ENCODE peak calls at places on chromosomes 16 and 17, in ten cellular contexts. T is H7, C is AG04449, N is Peyer's patch, D is A549, M is heart left ventricle, Y is lower leg skin, B is choroid plexus epithelial cell, Q is lower lobe of right lung, U is SJCRH30. F is an unnamed sample.

GRCh38 chr16:28609631-28610594 is at the start of gene SULT1A1:
- DNase-seq in D (no peak), B (peak), Q (peak), Y (peak), T (peak), C (no peak), N (no peak), M (peak), U (no peak), F (no peak)

GRCh38 chr17:56594528-56595418 is 1.3 kb downstream of the NOG start:
- DNase-seq in T (peak), D (peak), Y (no peak), U (peak), Q (peak), B (no peak), M (no peak), N (no peak), C (no peak), F (no peak)

GRCh38 chr17:1612400-1612799 is 16.2 kb downstream of the SLC43A2 start:
- DNase-seq in M (no peak), T (peak), N (no peak), B (no peak), C (no peak), U (no peak), D (no peak), Y (no peak), Q (no peak), F (no peak)

GRCh38 chr17:78130439-78131101 is at the start of gene TMC8:
- DNase-seq in D (no peak), U (peak), Y (no peak), T (peak), M (no peak), N (peak), B (no peak), Q (no peak), C (no peak), F (no peak)

GRCh38 chr16:79360267-79360666 is 240.3 kb downstream of the MAF start:
- DNase-seq in B (no peak), Q (no peak), N (no peak), T (no peak), M (no peak), D (no peak), U (no peak), C (no peak), Y (peak), F (no peak)

GRCh38 chr16:29745853-29746345 is at the start of gene C16orf54:
- DNase-seq in B (no peak), N (peak), T (peak), D (no peak), M (peak), Q (peak), Y (peak), U (no peak), C (no peak), F (no peak)

GRCh38 chr17:6286239-6286638 is 148.7 kb downstream of the AIPL1 start:
- DNase-seq in Y (no peak), B (no peak), T (peak), C (no peak), N (no peak), U (no peak), D (peak), Q (no peak), M (no peak), F (no peak)

GRCh38 chr16:28107232-28107631 is 43.7 kb upstream of the GSG1L start:
- DNase-seq in T (no peak), D (no peak), M (no peak), Q (no peak), B (no peak), C (no peak), Y (no peak), U (no peak), N (no peak), F (no peak)

GRCh38 chr17:59874366-59874765 is 18.4 kb downstream of the TUBD1 start:
- DNase-seq in Q (no peak), Y (no peak), B (no peak), C (no peak), T (no peak), D (no peak), U (no peak), N (no peak), M (no peak), F (no peak)

GRCh38 chr16:86771506-86772230 is 193.3 kb downstream of the FOXL1 start:
- DNase-seq in U (peak), T (no peak), C (no peak), B (no peak), Y (no peak), M (no peak), Q (no peak), N (no peak), D (no peak), F (no peak)

GRCh38 chr16:29310852-29311314 is 95.6 kb downstream of the NPIPB11 start:
- DNase-seq in D (no peak), N (no peak), C (no peak), B (no peak), T (no peak), M (no peak), U (no peak), Q (no peak), Y (no peak), F (no peak)

GRCh38 chr17:65925606-65926307 is 266.2 kb downstream of the CEP112 start:
- DNase-seq in D (no peak), T (no peak), M (peak), B (no peak), U (no peak), Q (no peak), N (no peak), C (no peak), Y (no peak), F (no peak)

GRCh38 chr17:40284085-40284713 is 3.5 kb upstream of the CDC6 start:
- DNase-seq in C (peak), U (peak), B (peak), Y (no peak), M (no peak), N (no peak), D (no peak), T (no peak), Q (no peak), F (peak)

GRCh38 chr17:69909389-69909788 is 165.6 kb upstream of the KCNJ16 start:
- DNase-seq in U (no peak), T (no peak), M (no peak), C (no peak), Y (no peak), N (no peak), B (peak), Q (no peak), D (no peak), F (peak)

GRCh38 chr16:11405331-11406176 is 60.3 kb downstream of the RMI2 start:
- DNase-seq in Y (no peak), M (no peak), Q (no peak), B (peak), D (peak), U (peak), N (peak), C (no peak), T (peak), F (no peak)

GRCh38 chr16:9599415-9600110 is 508.1 kb downstream of the HAPSTR1 start:
- DNase-seq in N (no peak), B (no peak), U (no peak), M (no peak), C (no peak), Q (no peak), T (no peak), Y (no peak), D (no peak), F (no peak)

GRCh38 chr17:46869296-46869695 is 17.9 kb downstream of the WNT9B start:
- DNase-seq in T (no peak), U (no peak), M (no peak), Y (no peak), D (no peak), Q (no peak), N (no peak), B (no peak), C (no peak), F (no peak)

GRCh38 chr17:41932821-41933389 is 2.5 kb downstream of the ODAD4 start:
- DNase-seq in N (no peak), Y (no peak), C (no peak), U (no peak), B (no peak), T (no peak), D (no peak), Q (no peak), M (no peak), F (no peak)

GRCh38 chr17:6041261-6041660 is 28.9 kb upstream of the WSCD1 start:
- DNase-seq in B (peak), U (no peak), D (no peak), N (no peak), M (no peak), Y (no peak), T (no peak), C (no peak), Q (no peak), F (no peak)

GRCh38 chr17:79968116-79968515 is 67.6 kb downstream of the TBC1D16 start:
- DNase-seq in T (no peak), N (no peak), D (no peak), Y (no peak), C (no peak), M (no peak), Q (peak), B (no peak), U (no peak), F (no peak)

GRCh38 chr16:71610936-71611871 is 14.8 kb upstream of the MARVELD3 start:
- DNase-seq in Q (peak), Y (no peak), D (peak), U (peak), C (no peak), M (peak), N (peak), T (peak), B (peak), F (no peak)

GRCh38 chr17:10790491-10791401 is 13.2 kb downstream of the TMEM238L start:
- DNase-seq in D (no peak), T (no peak), N (no peak), U (no peak), C (no peak), M (no peak), Q (no peak), Y (no peak), B (no peak), F (no peak)

GRCh38 chr16:10594312-10594950 is 14.0 kb upstream of the EMP2 start:
- DNase-seq in D (no peak), Q (peak), N (no peak), U (no peak), B (no peak), M (no peak), T (no peak), C (no peak), Y (peak), F (no peak)

GRCh38 chr17:82864721-82865240 is 25.0 kb upstream of the ZNF750 start:
- DNase-seq in Y (no peak), M (no peak), C (no peak), D (no peak), U (peak), Q (no peak), B (no peak), N (no peak), T (no peak), F (no peak)

GRCh38 chr16:66406534-66407368 is 20.3 kb upstream of the BEAN1 start:
- DNase-seq in Y (peak), D (peak), B (peak), N (peak), C (no peak), T (peak), Q (peak), U (peak), M (peak), F (no peak)

GRCh38 chr16:47777191-47777590 is 316.1 kb downstream of the PHKB start:
- DNase-seq in B (peak), Q (no peak), Y (no peak), N (no peak), C (no peak), U (no peak), M (no peak), D (no peak), T (no peak), F (no peak)

GRCh38 chr16:3065069-3065741 is at the start of gene IL32:
- DNase-seq in U (peak), D (peak), Y (no peak), Q (no peak), M (peak), C (peak), T (peak), B (peak), N (peak), F (peak)

GRCh38 chr17:8939496-8940334 is 25.8 kb downstream of the PIK3R5 start:
- DNase-seq in N (no peak), B (no peak), Y (no peak), D (no peak), M (no peak), T (peak), C (no peak), Q (no peak), U (no peak), F (no peak)

GRCh38 chr16:56513972-56514371 is 5.9 kb downstream of the BBS2 start:
- DNase-seq in N (peak), Y (peak), C (peak), M (peak), U (peak), Q (no peak), T (peak), D (peak), B (peak), F (peak)

GRCh38 chr17:61248399-61248798 is 151.2 kb upstream of the TBX2 start:
- DNase-seq in U (no peak), Q (no peak), B (no peak), D (peak), M (peak), Y (no peak), T (no peak), C (no peak), N (no peak), F (peak)

GRCh38 chr16:22191966-22192260 is 14.2 kb upstream of the EEF2K start:
- DNase-seq in N (peak), Q (no peak), M (no peak), T (no peak), B (peak), U (no peak), Y (no peak), D (no peak), C (no peak), F (no peak)

GRCh38 chr16:83742076-83742475 is 65.7 kb upstream of the HSBP1 start:
- DNase-seq in Q (no peak), T (no peak), U (no peak), Y (no peak), N (no peak), D (no peak), C (no peak), B (no peak), M (no peak), F (no peak)

GRCh38 chr16:51149251-51149661 is 1.8 kb downstream of the SALL1 start:
- DNase-seq in B (no peak), N (no peak), D (no peak), T (no peak), U (no peak), C (no peak), Q (no peak), Y (no peak), M (no peak), F (no peak)

GRCh38 chr16:49473131-49473530 is 99.5 kb downstream of the C16orf78 start:
- DNase-seq in T (no peak), Q (peak), C (no peak), B (no peak), D (no peak), U (no peak), Y (no peak), M (no peak), N (no peak), F (no peak)

GRCh38 chr16:63702981-63703590 is 1418.8 kb downstream of the CDH11 start:
- DNase-seq in U (no peak), B (no peak), N (no peak), Q (no peak), M (no peak), C (no peak), Y (no peak), T (peak), D (no peak), F (peak)
- H3K4me3 ChIP-seq in U (no peak), B (no peak), N (no peak), Q (no peak), M (no peak), C (no peak), Y (no peak), T (no peak), D (no peak), F (no peak)

GRCh38 chr16:30946671-30947532 is 2.0 kb upstream of the ORAI3 start:
- DNase-seq in Y (no peak), D (no peak), C (no peak), Q (no peak), U (no peak), T (no peak), N (no peak), M (no peak), B (no peak), F (no peak)
- H3K4me3 ChIP-seq in Y (no peak), D (no peak), C (no peak), Q (no peak), U (no peak), T (no peak), N (no peak), M (no peak), B (no peak), F (no peak)

DNA sequence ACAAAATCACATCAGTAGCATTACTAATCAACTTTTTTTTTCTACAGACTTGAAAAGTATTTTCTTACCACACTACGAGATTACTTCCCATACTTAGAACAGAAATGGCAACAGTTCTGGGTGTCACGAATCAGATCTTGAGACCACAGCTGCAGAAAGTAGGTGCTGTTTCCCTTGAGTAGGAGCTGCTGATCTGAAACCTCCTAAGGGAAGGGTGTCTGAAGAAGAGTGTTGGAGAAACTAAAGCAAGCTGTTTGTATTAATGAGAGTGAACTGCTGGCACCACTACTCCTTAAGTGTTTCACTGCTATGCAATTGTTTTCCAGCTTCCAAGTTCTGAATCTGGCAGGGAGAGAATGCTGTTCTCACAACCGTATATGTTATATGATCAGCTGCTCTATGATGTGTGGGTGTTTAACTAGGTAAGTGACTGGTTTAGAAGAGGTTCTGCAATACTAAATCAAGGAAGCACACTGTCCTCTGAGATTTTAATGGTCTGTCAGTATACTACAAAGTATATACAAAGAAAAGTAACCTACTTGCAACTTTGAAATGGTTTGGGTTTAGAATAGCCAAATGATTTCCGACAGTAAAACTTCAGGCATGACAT is 3.3 kb downstream of the ZNF652 start:
- DNase-seq in B (peak), M (no peak), D (no peak), U (no peak), Y (no peak), T (no peak), N (no peak), C (no peak), Q (no peak), F (no peak)
- H3K4me3 ChIP-seq in B (no peak), M (no peak), D (no peak), U (no peak), Y (no peak), T (no peak), N (no peak), C (no peak), Q (no peak), F (no peak)

GRCh38 chr17:81390029-81390428 is 5.2 kb upstream of the BAHCC1 start:
- DNase-seq in M (no peak), C (no peak), Q (no peak), D (no peak), N (no peak), B (no peak), Y (no peak), U (no peak), T (peak), F (no peak)
- H3K4me3 ChIP-seq in M (no peak), C (no peak), Q (no peak), D (no peak), N (no peak), B (no peak), Y (no peak), U (no peak), T (no peak), F (no peak)

DNA sequence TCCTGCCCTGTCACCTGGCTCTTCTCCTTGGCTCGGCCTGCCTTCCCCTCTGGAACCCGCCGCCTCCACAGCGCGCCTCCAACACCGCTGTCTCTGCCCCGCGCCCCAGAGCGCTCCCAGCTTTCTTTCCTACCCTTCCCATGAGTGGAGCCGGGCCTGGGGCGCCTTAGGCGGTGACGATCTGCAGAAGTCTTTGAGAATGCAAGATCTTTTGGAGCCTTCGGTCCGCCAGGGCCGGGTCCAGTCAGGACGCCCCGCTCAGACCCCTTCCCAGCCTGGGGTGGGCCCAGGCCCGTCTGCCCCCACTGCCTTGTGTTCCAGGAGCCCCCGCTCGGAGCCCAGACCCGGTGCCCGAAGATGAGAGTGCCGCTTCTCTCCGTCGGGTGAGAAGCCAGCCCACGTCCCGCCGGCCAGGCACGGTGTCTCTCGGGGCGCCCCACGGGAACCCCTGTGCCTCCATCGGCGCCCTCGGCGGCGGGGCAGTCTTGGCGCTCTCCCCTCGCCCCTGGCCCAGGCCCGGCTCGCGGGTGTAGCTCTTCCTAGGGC is 40.0 kb downstream of the MRM1 start:
- DNase-seq in D (no peak), Q (no peak), M (no peak), T (peak), Y (no peak), N (no peak), C (no peak), B (no peak), U (no peak), F (no peak)
- H3K4me3 ChIP-seq in D (peak), Q (peak), M (peak), T (peak), Y (peak), N (peak), C (peak), B (peak), U (no peak), F (peak)

GRCh38 chr17:44828919-44829557 is 1.0 kb downstream of the GJC1 start:
- DNase-seq in U (no peak), M (no peak), Y (no peak), D (peak), C (no peak), N (no peak), B (peak), T (no peak), Q (no peak), F (no peak)

GRCh38 chr17:44829558-44830358 is at the start of gene GJC1:
- DNase-seq in Q (no peak), M (peak), Y (no peak), B (no peak), C (no peak), U (peak), T (peak), D (peak), N (no peak), F (no peak)

GRCh38 chr17:44831270-44831770 is 1.2 kb upstream of the GJC1 start:
- DNase-seq in T (no peak), N (no peak), C (no peak), D (no peak), Y (no peak), Q (no peak), M (no peak), B (no peak), U (no peak), F (no peak)

GRCh38 chr17:44832821-44833220 is 2.7 kb upstream of the GJC1 start:
- DNase-seq in Y (no peak), T (no peak), C (no peak), D (no peak), U (no peak), B (no peak), N (no peak), Q (no peak), M (no peak), F (no peak)

DNA sequence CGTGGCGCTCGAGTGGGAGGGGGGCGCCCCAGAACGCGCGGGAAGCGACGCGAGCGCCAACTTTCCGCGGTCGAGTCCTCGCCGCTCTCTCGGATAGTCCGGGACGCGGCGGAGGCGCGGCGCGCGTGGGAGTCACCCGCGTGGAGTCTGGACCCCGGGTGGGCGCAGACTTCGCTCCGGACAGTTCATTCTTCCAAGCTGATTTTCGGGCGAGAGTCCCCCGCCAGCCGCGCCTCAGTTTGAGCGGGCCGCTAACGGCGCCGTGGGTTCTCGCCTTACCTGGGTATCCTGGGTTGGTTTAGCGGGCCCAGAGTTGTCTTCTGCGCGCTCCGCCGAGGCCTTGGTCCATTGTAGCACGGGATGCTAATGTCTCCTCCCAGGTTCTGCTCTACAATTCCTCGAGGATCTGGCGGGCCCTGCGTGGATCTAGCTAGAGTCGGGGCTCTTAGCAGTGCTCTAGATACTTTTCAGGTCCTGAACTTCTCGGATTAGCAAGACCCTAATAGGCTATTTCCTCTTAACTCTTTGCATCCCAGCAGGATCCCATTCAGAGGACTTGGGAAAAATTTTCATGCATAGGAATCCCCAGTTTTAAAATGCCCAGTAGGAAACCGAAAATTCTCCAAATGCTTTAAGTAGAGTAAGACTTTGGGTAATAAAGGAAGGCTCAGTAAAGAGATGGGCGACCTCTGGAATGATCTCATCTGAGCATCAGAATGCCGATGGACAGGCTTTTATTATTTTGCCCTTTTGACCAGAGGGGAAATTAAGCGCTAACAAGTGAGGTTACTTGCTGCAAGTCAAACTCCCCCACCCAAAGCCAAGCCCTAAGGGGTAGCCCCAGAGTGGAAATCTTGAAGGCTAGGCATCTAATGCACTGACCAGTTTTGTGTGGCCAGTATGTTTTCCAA is 527 bp upstream of the GJC1 start:
- DNase-seq in B (peak), N (no peak), C (no peak), D (peak), T (peak), Q (no peak), Y (no peak), M (peak), U (peak), F (no peak)
- H3K4me3 ChIP-seq in B (peak), N (peak), C (peak), D (peak), T (peak), Q (peak), Y (peak), M (peak), U (peak), F (peak)

GRCh38 chr17:58335061-58335731 is 6.6 kb upstream of the TSPOAP1 start:
- DNase-seq in M (no peak), Q (peak), B (no peak), T (no peak), D (no peak), U (no peak), N (peak), Y (no peak), C (no peak), F (no peak)
- H3K4me3 ChIP-seq in M (no peak), Q (peak), B (no peak), T (no peak), D (no peak), U (no peak), N (peak), Y (no peak), C (no peak), F (no peak)